ENCODE peak calls at places on chromosome 20, in four cellular contexts. W is K562, F is GM12891, Y is GM12878. X is an unnamed sample.

GRCh38 chr20:63966172-63966943 is 3.4 kb downstream of the ZNF512B start:
- DNase-seq in W (no peak), F (no peak), Y (no peak), X (no peak)

GRCh38 chr20:62365814-62366369 is 1.2 kb downstream of the LAMA5 start:
- DNase-seq in W (peak; percentile 71), F (no peak), Y (no peak), X (no peak)

GRCh38 chr20:62206388-62206775 is 13.7 kb downstream of the HRH3 start:
- DNase-seq in W (no peak), F (no peak), Y (no peak), X (no peak)

GRCh38 chr20:19992996-19993908 is 23.9 kb upstream of the NAA20 start:
- DNase-seq in W (no peak), F (no peak), Y (no peak), X (no peak)

GRCh38 chr20:25291432-25292133 is 43.7 kb downstream of the PYGB start:
- DNase-seq in W (no peak), F (no peak), Y (no peak), X (no peak)

GRCh38 chr20:36835025-36835424 is 40.9 kb upstream of the TLDC2 start:
- DNase-seq in W (no peak), F (no peak), Y (no peak), X (no peak)

GRCh38 chr20:36094497-36094896 is 60.0 kb upstream of the EPB41L1 start:
- DNase-seq in W (peak; percentile 4), F (no peak), Y (no peak), X (no peak)

GRCh38 chr20:62426678-62427077 is 661 bp downstream of the RBBP8NL start:
- DNase-seq in W (no peak), F (no peak), Y (no peak), X (no peak)

GRCh38 chr20:63976980-63977391 is 2.5 kb downstream of the SAMD10 start:
- DNase-seq in W (no peak), F (no peak), Y (no peak), X (no peak)

GRCh38 chr20:58694241-58695083 is 1.9 kb downstream of the NPEPL1 start:
- DNase-seq in W (no peak), F (no peak), Y (no peak), X (no peak)

GRCh38 chr20:43686820-43687219 is 19.9 kb downstream of the MYBL2 start:
- DNase-seq in W (no peak), F (no peak), Y (no peak), X (no peak)

GRCh38 chr20:24610341-24611115 is 141.1 kb downstream of the SYNDIG1 start:
- DNase-seq in W (no peak), F (no peak), Y (no peak), X (no peak)

GRCh38 chr20:44092551-44093248 is 94.3 kb downstream of the JPH2 start:
- DNase-seq in W (no peak), F (no peak), Y (no peak), X (no peak)

GRCh38 chr20:34675993-34676641 is 775 bp downstream of the PIGU start:
- DNase-seq in W (no peak), F (no peak), Y (no peak), X (no peak)

GRCh38 chr20:61875221-61875885 is 190.3 kb downstream of the TAF4 start:
- DNase-seq in W (no peak), F (no peak), Y (no peak), X (no peak)

GRCh38 chr20:56443654-56444540 is 24.5 kb upstream of the RTF2 start:
- DNase-seq in W (no peak), F (no peak), Y (no peak), X (no peak)

GRCh38 chr20:59631751-59632380 is 27.5 kb downstream of the PHACTR3 start:
- DNase-seq in W (no peak), F (no peak), Y (no peak), X (no peak)

GRCh38 chr20:36856691-36857635 is 19.0 kb upstream of the TLDC2 start:
- DNase-seq in W (no peak), F (no peak), Y (no peak), X (peak; percentile 74)

GRCh38 chr20:7003598-7003997 is 236.1 kb downstream of the BMP2 start:
- DNase-seq in W (no peak), F (no peak), Y (no peak), X (no peak)
- TF ChIP-seq SPI1 in W (no peak), F (no peak), Y (no peak), X (no peak)

GRCh38 chr20:17542993-17543412 is 11.8 kb upstream of the BFSP1 start:
- DNase-seq in W (no peak), F (no peak), Y (no peak), X (no peak)
- TF ChIP-seq SPI1 in W (no peak), F (no peak), Y (no peak), X (no peak)

DNA sequence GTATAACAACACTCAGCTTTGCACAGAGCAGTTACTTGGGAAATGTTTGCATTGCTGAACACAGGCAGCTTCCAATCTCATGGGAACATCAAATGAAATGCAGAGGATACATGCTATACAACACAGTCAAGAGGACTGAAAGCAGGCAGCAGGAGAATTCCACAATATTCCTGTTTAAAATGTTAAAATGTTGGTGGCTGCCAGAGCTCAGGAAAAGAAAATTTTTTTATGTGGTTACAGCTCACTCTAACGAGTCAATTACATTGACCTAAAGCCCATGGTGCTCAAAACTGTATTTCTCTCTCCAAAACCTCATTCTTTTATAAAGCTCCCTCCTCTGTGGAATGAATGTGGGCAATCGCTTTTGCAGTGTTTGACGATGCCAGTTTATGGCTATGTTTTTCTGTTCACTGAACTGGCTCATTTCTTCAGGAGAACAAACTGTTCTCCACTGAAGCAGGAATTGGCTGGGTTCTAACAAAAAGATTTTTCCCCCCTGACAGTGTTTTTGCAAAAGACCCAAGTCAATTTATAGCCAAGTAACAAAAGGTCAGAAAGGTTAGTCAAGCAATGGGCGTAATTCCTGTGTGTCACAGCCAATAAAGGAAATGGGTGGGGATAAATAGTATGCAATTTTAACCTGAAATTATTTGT is 69.0 kb downstream of the ZHX3 start:
- DNase-seq in W (no peak), F (no peak), Y (no peak), X (no peak)
- TF ChIP-seq SPI1 in W (no peak), F (no peak), Y (no peak), X (no peak)

GRCh38 chr20:38414769-38415450 is 20.2 kb downstream of the SNHG17 start:
- DNase-seq in W (no peak), F (no peak), Y (no peak), X (no peak)
- TF ChIP-seq SPI1 in W (no peak), F (no peak), Y (no peak), X (no peak)

DNA sequence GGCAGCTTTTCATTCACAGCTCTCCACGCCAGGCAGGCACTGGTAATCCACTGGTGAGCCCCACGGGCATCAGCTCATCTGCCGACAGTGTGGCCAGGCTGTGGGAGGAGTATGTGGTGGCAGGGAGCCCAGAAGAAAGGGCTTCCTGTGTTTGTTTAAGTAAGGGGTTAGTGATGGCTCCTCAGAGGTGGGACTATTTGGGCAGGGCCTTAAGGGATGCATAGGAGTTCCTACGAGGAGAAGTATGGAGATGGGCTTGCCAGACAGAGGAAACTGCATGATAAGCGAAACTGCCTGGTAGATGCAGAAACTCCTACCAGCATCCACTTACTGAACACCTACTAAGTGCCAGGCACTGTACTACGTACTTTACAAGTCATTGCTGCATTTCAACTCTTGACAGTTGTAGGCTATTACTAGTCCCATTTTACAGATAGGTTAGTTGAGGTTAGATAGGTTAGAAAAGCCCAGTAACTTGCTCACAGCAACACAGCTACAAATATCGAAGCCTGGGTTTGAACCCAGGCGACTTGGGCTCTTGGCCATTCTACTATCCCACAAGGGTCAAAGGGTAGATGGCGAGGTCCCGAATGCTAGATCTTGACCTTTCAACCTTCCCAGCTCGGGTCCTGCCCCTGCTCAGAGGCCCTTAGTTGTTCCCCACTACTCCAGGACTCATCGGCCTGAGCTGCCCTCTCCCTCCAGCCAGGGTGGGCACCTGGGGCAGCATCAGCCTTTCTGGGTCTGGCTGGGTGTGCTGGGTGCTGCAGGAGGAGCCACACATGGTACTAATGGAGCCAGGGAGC is 55.1 kb downstream of the CEBPB start:
- DNase-seq in W (no peak), F (no peak), Y (no peak), X (no peak)
- TF ChIP-seq SPI1 in W (no peak), F (no peak), Y (no peak), X (no peak)

GRCh38 chr20:37988555-37988954 is 44.7 kb downstream of the TTI1 start:
- DNase-seq in W (no peak), F (no peak), Y (no peak), X (no peak)

GRCh38 chr20:37989601-37990001 is 43.7 kb downstream of the TTI1 start:
- DNase-seq in W (no peak), F (no peak), Y (no peak), X (no peak)

GRCh38 chr20:37992802-37993538 is 40.3 kb downstream of the TTI1 start:
- DNase-seq in W (peak; percentile 78), F (peak; percentile 31), Y (no peak), X (no peak)

GRCh38 chr20:37991506-37992302 is 41.6 kb downstream of the TTI1 start:
- DNase-seq in W (no peak), F (no peak), Y (no peak), X (no peak)

GRCh38 chr20:37990571-37991151 is 42.6 kb downstream of the TTI1 start:
- DNase-seq in W (no peak), F (peak; percentile 68), Y (peak; percentile 84), X (peak; percentile 93)
- TF ChIP-seq SPI1 in W (peak; percentile 4), F (peak; percentile 99), Y (peak; percentile 99), X (peak; percentile 91)